ENCODE peak calls at places on chromosomes 3 and 15, in five cellular contexts. Z is mammary epithelial cell, D is K562, K is PC-3, O is HCT116. P is an unnamed sample.

GRCh38 chr3:40152482-40153133 is 156.9 kb upstream of the EIF1B start:
- DNase-seq in Z (peak), D (no peak), K (no peak), O (no peak), P (no peak)

GRCh38 chr3:31312400-31312799 is 220.3 kb upstream of the STT3B start:
- DNase-seq in Z (peak), D (no peak), K (no peak), O (no peak), P (no peak)

GRCh38 chr3:187027531-187027936 is 97.2 kb downstream of the ST6GAL1 start:
- DNase-seq in Z (no peak), D (no peak), K (no peak), O (no peak), P (no peak)

GRCh38 chr15:73368301-73369072 is at the start of gene HCN4:
- DNase-seq in Z (no peak), D (no peak), K (no peak), O (no peak), P (no peak)

GRCh38 chr15:76335129-76335850 is 1.3 kb upstream of the ISL2 start:
- DNase-seq in Z (no peak), D (no peak), K (no peak), O (no peak), P (no peak)

GRCh38 chr3:157113832-157114505 is 46.0 kb downstream of the CCNL1 start:
- DNase-seq in Z (no peak), D (peak), K (no peak), O (no peak), P (no peak)

GRCh38 chr3:56799251-56799882 is 2.4 kb downstream of the ARHGEF3 start:
- DNase-seq in Z (peak), D (peak), K (peak), O (peak), P (peak)

GRCh38 chr15:63283126-63283525 is 5.7 kb downstream of the APH1B start:
- DNase-seq in Z (no peak), D (no peak), K (no peak), O (no peak), P (no peak)

GRCh38 chr3:61564405-61565059 is 3.2 kb downstream of the PTPRG start:
- DNase-seq in Z (no peak), D (peak), K (no peak), O (no peak), P (no peak)

GRCh38 chr3:41710646-41711388 is 251.1 kb downstream of the ULK4 start:
- DNase-seq in Z (peak), D (no peak), K (peak), O (no peak), P (no peak)

GRCh38 chr3:177441813-177442646 is 244.7 kb upstream of the TBL1XR1 start:
- DNase-seq in Z (no peak), D (no peak), K (no peak), O (no peak), P (peak)

GRCh38 chr3:186551387-186551786 is 7.2 kb upstream of the CRYGS start:
- DNase-seq in Z (no peak), D (no peak), K (peak), O (no peak), P (no peak)

GRCh38 chr3:39250116-39250747 is 29.6 kb downstream of the CX3CR1 start:
- DNase-seq in Z (no peak), D (no peak), K (no peak), O (no peak), P (no peak)

GRCh38 chr3:52237659-52238172 is 1.2 kb downstream of the TWF2 start:
- DNase-seq in Z (peak), D (peak), K (peak), O (peak), P (no peak)

GRCh38 chr15:67563961-67564570 is 21.6 kb downstream of the MAP2K5 start:
- DNase-seq in Z (no peak), D (no peak), K (no peak), O (no peak), P (no peak)

GRCh38 chr3:113261996-113262665 is 50.8 kb downstream of the BOC start:
- DNase-seq in Z (peak), D (no peak), K (no peak), O (no peak), P (no peak)

GRCh38 chr15:45402955-45403892 is 24.9 kb upstream of the GATM start:
- DNase-seq in Z (peak), D (peak), K (peak), O (no peak), P (peak)

GRCh38 chr3:126553284-126553811 is 5.4 kb downstream of the C3orf22 start:
- DNase-seq in Z (no peak), D (no peak), K (no peak), O (no peak), P (no peak)

GRCh38 chr3:195057716-195058115 is 213.2 kb downstream of the XXYLT1 start:
- DNase-seq in Z (no peak), D (no peak), K (no peak), O (no peak), P (no peak)

GRCh38 chr3:115768661-115769060 is 145.4 kb downstream of the GAP43 start:
- DNase-seq in Z (no peak), D (no peak), K (no peak), O (no peak), P (no peak)

GRCh38 chr15:90959894-90960293 is 5.2 kb downstream of the RCCD1 start:
- DNase-seq in Z (no peak), D (no peak), K (no peak), O (no peak), P (no peak)

GRCh38 chr15:82850242-82850591 is 40.8 kb downstream of the WHAMM start:
- DNase-seq in Z (peak), D (no peak), K (peak), O (no peak), P (no peak)

GRCh38 chr3:43583481-43583880 is 38.3 kb downstream of the ANO10 start:
- DNase-seq in Z (no peak), D (peak), K (no peak), O (no peak), P (no peak)

GRCh38 chr3:65811917-65812316 is 226.8 kb downstream of the MAGI1 start:
- DNase-seq in Z (no peak), D (no peak), K (no peak), O (no peak), P (no peak)

GRCh38 chr15:47293763-47294162 is 423.5 kb upstream of the SEMA6D start:
- DNase-seq in Z (peak), D (no peak), K (no peak), O (no peak), P (no peak)

GRCh38 chr3:187989458-187990153 is 164.4 kb upstream of the LPP start:
- DNase-seq in Z (no peak), D (no peak), K (no peak), O (no peak), P (no peak)

GRCh38 chr3:52240059-52240885 is 1.3 kb upstream of the TWF2 start:
- DNase-seq in Z (peak), D (peak), K (peak), O (peak), P (peak)

GRCh38 chr3:115864912-115865311 is 241.6 kb downstream of the GAP43 start:
- DNase-seq in Z (no peak), D (no peak), K (no peak), O (no peak), P (no peak)

GRCh38 chr3:27319847-27320526 is 49.2 kb downstream of the NEK10 start:
- DNase-seq in Z (no peak), D (no peak), K (no peak), O (no peak), P (no peak)

GRCh38 chr3:184261270-184262165 is at the start of gene CAMK2N2:
- DNase-seq in Z (peak), D (peak), K (peak), O (no peak), P (peak)

GRCh38 chr3:184262927-184263179 is 1.5 kb upstream of the CAMK2N2 start:
- DNase-seq in Z (no peak), D (no peak), K (no peak), O (no peak), P (no peak)

GRCh38 chr3:184259878-184260570 is 1.3 kb downstream of the CAMK2N2 start:
- DNase-seq in Z (peak), D (peak), K (peak), O (no peak), P (peak)

GRCh38 chr3:184260571-184261269 is 633 bp downstream of the CAMK2N2 start:
- DNase-seq in Z (peak), D (peak), K (no peak), O (no peak), P (no peak)

GRCh38 chr3:184262166-184262926 is 993 bp upstream of the CAMK2N2 start:
- DNase-seq in Z (peak), D (no peak), K (no peak), O (no peak), P (no peak)
- H3K4me3 ChIP-seq in Z (peak), D (peak), K (peak), O (peak), P (peak)

DNA sequence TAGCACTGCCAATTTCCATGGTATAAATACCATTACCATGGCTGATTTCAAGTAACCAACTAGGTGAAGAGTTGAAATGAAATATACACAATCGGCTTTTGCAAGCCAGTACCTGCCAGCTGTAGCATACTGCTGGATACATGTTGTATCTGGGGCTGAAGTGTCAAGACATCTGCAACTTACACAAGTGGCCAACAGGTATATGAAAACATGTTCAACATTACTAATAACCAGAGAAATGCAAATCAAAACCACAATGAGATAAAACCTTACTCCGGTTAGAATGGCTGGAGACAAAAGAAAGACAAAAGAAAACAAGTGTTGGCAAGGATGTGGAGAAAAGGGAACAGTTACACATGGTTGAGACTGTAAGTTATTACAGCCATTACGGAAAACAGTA is 11.6 kb downstream of the ATOSA start:
- DNase-seq in Z (peak), D (no peak), K (no peak), O (no peak), P (peak)
- H3K9ac ChIP-seq in Z (no peak), D (no peak), K (no peak), O (no peak), P (no peak)

GRCh38 chr3:80983753-80984152 is 777.7 kb downstream of the GBE1 start:
- DNase-seq in Z (no peak), D (no peak), K (no peak), O (no peak), P (no peak)
- H2AFZ ChIP-seq in Z (no peak), D (no peak), K (no peak), O (no peak), P (no peak)

DNA sequence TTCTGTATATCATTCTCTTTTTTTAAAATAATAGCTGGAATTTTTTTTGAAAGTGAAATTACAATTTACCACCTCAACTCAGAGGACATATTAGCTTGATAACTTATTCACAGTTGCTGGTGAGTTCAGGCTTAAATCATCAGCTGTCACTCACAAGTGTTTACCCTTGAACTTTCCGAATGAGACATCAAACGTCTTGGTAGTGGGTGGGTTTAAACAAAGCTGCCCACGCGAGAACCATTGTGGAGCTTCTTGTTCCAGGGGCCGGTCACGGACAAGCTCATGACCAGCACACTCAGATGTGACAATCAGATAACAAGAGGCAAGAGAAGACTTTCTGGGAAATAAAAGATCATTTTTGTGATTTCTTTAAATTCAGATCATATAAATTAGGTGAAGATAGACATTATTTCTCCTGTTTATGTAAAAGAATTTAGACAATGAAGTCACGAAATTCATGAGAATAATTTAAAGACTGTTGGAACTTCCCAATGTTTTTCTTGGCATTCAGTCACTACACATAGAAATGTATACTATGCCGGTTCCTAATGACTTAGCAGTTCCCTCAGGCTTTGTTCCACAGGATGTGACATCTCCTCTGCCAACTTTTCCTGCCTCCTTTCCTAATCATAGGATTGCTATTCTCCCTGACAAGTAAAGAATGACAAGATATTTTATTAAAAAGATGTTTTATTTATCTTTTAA is 29.3 kb downstream of the BTD start:
- DNase-seq in Z (peak), D (peak), K (peak), O (no peak), P (no peak)
- H3K4me3 ChIP-seq in Z (peak), D (no peak), K (peak), O (peak), P (peak)

GRCh38 chr3:33658971-33659848 is 58.8 kb downstream of the CLASP2 start:
- DNase-seq in Z (peak), D (peak), K (no peak), O (no peak), P (peak)
- H3K9ac ChIP-seq in Z (no peak), D (peak), K (no peak), O (no peak), P (peak)

DNA sequence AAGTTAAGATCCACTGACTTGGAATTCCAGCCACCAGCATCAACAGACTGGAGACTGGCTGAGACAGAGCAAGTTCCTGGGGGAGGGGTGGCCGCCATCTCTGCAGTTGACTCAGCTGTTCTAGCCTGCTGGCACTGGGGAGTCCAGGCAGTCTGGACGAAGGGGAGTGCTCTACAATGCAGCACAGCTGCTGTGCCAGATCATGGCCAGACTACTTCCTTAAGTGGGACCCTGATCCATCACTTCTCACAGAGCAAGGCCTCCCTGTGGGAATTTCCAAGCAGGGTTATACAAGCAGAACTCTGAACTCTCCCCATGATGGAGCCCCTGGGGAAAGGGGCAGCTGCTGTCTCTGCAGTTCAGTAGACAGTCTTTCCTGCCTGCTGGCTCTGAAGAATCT is 35.2 kb downstream of the PYGO1 start:
- DNase-seq in Z (no peak), D (no peak), K (no peak), O (no peak), P (no peak)
- H2AFZ ChIP-seq in Z (no peak), D (no peak), K (no peak), O (no peak), P (no peak)

GRCh38 chr15:69537888-69538287 is 85.3 kb downstream of the RPLP1 start:
- DNase-seq in Z (no peak), D (no peak), K (no peak), O (no peak), P (no peak)
- H3K4me3 ChIP-seq in Z (no peak), D (no peak), K (no peak), O (no peak), P (no peak)

DNA sequence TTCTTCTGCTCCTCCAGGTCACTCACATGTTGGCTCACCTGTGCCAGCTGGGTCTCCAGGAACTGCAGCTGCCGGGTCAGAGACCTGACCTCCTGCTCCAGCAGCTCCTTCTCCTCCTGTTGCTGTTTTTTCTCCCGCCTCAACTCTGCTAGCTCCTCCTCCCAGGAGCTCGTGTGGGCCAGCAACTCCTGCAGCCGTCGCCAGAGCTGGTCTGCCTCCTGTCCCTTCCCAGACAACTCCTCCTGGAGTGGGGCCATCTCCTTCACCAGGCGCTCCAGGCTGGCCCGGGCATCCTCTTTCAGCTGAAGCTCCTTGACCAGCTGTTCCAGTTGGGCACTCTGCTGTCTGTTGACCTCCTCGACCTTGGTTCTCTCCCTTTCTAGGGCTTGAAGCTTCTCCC is 24.5 kb downstream of the CXCR6 start:
- DNase-seq in Z (no peak), D (no peak), K (no peak), O (no peak), P (no peak)
- H3K9ac ChIP-seq in Z (no peak), D (no peak), K (no peak), O (no peak), P (no peak)

GRCh38 chr3:33428812-33429211 is 11.4 kb downstream of the UBP1 start:
- DNase-seq in Z (no peak), D (no peak), K (no peak), O (no peak), P (no peak)

GRCh38 chr3:33430571-33430970 is 9.6 kb downstream of the UBP1 start:
- DNase-seq in Z (no peak), D (no peak), K (no peak), O (no peak), P (no peak)

GRCh38 chr3:33426630-33427341 is 13.4 kb downstream of the UBP1 start:
- DNase-seq in Z (peak), D (no peak), K (peak), O (no peak), P (no peak)

GRCh38 chr3:33433843-33434242 is 6.4 kb downstream of the UBP1 start:
- DNase-seq in Z (no peak), D (no peak), K (peak), O (no peak), P (no peak)

DNA sequence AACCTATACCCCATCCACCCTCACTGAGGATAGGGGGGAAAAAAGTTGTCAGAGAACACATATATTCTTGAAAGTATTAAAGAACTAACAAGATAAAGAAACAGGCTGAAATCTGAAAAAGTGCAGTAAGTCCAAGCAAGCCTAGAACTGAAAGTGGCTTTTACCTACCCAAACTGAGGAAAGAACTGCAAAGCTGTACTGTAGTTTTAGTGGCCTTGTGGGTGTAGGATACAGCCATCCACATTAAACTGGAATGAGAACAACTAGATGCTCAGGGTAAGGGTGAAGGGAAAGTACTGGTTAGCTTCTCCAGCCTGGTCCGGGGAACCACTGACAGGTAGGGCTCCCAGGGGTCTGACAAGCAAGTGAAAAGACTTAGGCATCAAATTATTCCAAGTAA is 10.1 kb downstream of the UBP1 start:
- DNase-seq in Z (no peak), D (no peak), K (no peak), O (no peak), P (no peak)
- H2AFZ ChIP-seq in Z (no peak), D (no peak), K (no peak), O (no peak), P (no peak)

P was measured in MM.1S.